ENCODE peak calls at places on chromosomes 13 and 19, in nine cellular contexts. G is heart left ventricle, O is psoas muscle, B is RWPE1, K is substantia nigra, E is left lung, T is fibroblast of lung, N is GM23338, C is heart right ventricle. X is an unnamed sample.
A peak's percentile ranks its signal among the peaks of the same experiment; 100 is the strongest.

GRCh38 chr13:59016250-59016649 is 1147.5 kb downstream of the DIAPH3 start:
- DNase-seq in G (no peak), O (no peak), B (no peak), K (no peak), E (no peak), T (no peak), N (no peak), C (no peak), X (no peak)

GRCh38 chr19:12055784-12056183 is 3.0 kb upstream of the ZNF878 start:
- DNase-seq in G (no peak), O (no peak), B (no peak), K (no peak), E (no peak), T (no peak), N (no peak), C (no peak), X (no peak)

GRCh38 chr13:72652681-72653080 is 74.7 kb downstream of the MZT1 start:
- DNase-seq in G (no peak), O (no peak), B (no peak), K (no peak), E (no peak), T (no peak), N (no peak), C (no peak), X (peak; percentile 56)

GRCh38 chr19:45637890-45638667 is 1.1 kb downstream of the EML2 start:
- DNase-seq in G (no peak), O (no peak), B (peak; percentile 49), K (no peak), E (no peak), T (peak; percentile 47), N (peak; percentile 63), C (no peak), X (peak; percentile 39)

GRCh38 chr19:41872775-41873647 is 4.1 kb upstream of the CD79A start:
- DNase-seq in G (peak; percentile 84), O (peak; percentile 42), B (peak; percentile 66), K (peak; percentile 26), E (peak; percentile 78), T (peak; percentile 58), N (peak; percentile 96), C (peak; percentile 47), X (peak; percentile 73)

GRCh38 chr19:44072543-44073401 is 813 bp downstream of the ZNF284 start:
- DNase-seq in G (no peak), O (no peak), B (peak; percentile 5), K (no peak), E (no peak), T (no peak), N (peak; percentile 2), C (no peak), X (peak; percentile 21)

GRCh38 chr19:7199613-7200533 is 94.3 kb downstream of the INSR start:
- DNase-seq in G (no peak), O (no peak), B (no peak), K (no peak), E (no peak), T (no peak), N (no peak), C (no peak), X (no peak)

GRCh38 chr13:101875717-101876393 is 423.4 kb downstream of the ITGBL1 start:
- DNase-seq in G (no peak), O (no peak), B (peak; percentile 64), K (no peak), E (no peak), T (peak; percentile 77), N (no peak), C (no peak), X (peak; percentile 32)

GRCh38 chr13:53064721-53065120 is 36.1 kb downstream of the OLFM4 start:
- DNase-seq in G (no peak), O (no peak), B (no peak), K (no peak), E (no peak), T (no peak), N (no peak), C (peak; percentile 15), X (no peak)

GRCh38 chr13:28131646-28132045 is 6.7 kb upstream of the PAN3 start:
- DNase-seq in G (no peak), O (no peak), B (no peak), K (no peak), E (no peak), T (no peak), N (no peak), C (no peak), X (no peak)

GRCh38 chr13:64311948-64312347 is 2896.3 kb upstream of the PCDH20 start:
- DNase-seq in G (no peak), O (no peak), B (no peak), K (no peak), E (no peak), T (no peak), N (no peak), C (no peak), X (no peak)

DNA sequence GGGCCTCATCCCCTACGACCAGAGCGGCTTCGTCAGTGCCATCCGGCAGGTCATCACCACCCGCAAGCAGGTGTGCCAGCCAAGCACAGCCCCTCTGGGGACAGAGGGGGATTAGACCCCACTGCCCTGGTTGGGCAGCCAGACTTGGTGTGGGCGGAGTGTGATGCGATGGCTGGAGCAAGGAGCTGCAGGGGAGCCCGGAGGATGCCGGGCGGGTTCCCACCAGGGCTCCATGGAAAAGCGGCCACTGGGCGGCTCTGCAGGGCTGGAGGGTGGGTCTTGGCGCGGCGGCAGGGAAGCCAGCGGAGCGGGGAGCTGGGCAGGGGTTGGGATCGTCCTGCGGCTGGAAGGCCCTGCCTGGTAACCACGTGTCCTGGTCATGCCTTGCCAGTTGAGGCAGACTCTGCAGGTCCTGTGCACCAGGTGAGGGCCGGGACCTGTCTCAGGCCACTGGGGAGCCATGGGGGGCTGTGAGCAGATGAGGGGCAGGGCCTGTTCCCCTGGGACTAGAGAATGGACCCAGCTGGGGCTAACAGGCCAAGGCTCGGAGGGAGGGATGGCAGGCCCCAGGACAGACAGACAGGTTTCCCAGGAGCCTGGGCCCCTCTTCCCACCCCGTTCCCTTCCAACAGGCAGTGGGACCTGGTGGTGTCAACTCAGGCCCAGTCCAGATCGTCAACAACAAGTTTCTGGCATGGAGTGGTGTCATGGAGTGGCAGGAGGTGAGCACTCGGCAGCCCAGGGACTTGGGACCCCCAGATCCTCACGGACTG is 6.3 kb downstream of the PTOV1 start:
- DNase-seq in G (no peak), O (no peak), B (no peak), K (no peak), E (no peak), T (no peak), N (no peak), C (no peak), X (no peak)
- H3K27ac ChIP-seq in G (no peak overlapping the region), O (no peak overlapping the region), B (peak overlapping the region; percentile 71), K (peak overlapping the region; percentile 73), E (no peak overlapping the region), T (no peak overlapping the region), N (peak overlapping the region; percentile 6), C (no peak overlapping the region), X (no peak overlapping the region)

GRCh38 chr19:19050104-19050503 is 13.7 kb upstream of the SLC25A42 start:
- DNase-seq in G (no peak), O (no peak), B (no peak), K (no peak), E (no peak), T (no peak), N (no peak), C (no peak), X (no peak)

GRCh38 chr19:19053508-19054314 is 10.1 kb upstream of the SLC25A42 start:
- DNase-seq in G (peak; percentile 84), O (peak; percentile 78), B (no peak), K (peak; percentile 33), E (no peak), T (peak; percentile 63), N (peak; percentile 89), C (peak; percentile 50), X (no peak)

GRCh38 chr19:19051478-19052213 is 12.1 kb upstream of the SLC25A42 start:
- DNase-seq in G (no peak), O (no peak), B (no peak), K (no peak), E (no peak), T (no peak), N (peak; percentile 11), C (no peak), X (no peak)

GRCh38 chr19:19049406-19049805 is 14.4 kb upstream of the SLC25A42 start:
- DNase-seq in G (no peak), O (no peak), B (no peak), K (no peak), E (no peak), T (peak; percentile 28), N (no peak), C (no peak), X (no peak)

GRCh38 chr19:19050731-19051130 is 13.1 kb upstream of the SLC25A42 start:
- DNase-seq in G (no peak), O (no peak), B (no peak), K (no peak), E (no peak), T (no peak), N (no peak), C (no peak), X (peak; percentile 60)
- H3K27ac ChIP-seq in G (no peak overlapping the region), O (no peak overlapping the region), B (no peak overlapping the region), K (no peak overlapping the region), E (no peak overlapping the region), T (no peak overlapping the region), N (no peak overlapping the region), C (no peak overlapping the region), X (no peak overlapping the region)

GRCh38 chr19:48715276-48715675 is 4.2 kb downstream of the MAMSTR start:
- DNase-seq in G (no peak), O (no peak), B (no peak), K (no peak), E (no peak), T (no peak), N (no peak), C (peak; percentile 32), X (no peak)
- H3K27ac ChIP-seq in G (peak overlapping the region; percentile 87), O (peak overlapping the region; percentile 91), B (peak overlapping the region; percentile 91), K (peak overlapping the region; percentile 10), E (no peak overlapping the region), T (no peak overlapping the region), N (no peak overlapping the region), C (peak overlapping the region; percentile 89), X (no peak overlapping the region)

DNA sequence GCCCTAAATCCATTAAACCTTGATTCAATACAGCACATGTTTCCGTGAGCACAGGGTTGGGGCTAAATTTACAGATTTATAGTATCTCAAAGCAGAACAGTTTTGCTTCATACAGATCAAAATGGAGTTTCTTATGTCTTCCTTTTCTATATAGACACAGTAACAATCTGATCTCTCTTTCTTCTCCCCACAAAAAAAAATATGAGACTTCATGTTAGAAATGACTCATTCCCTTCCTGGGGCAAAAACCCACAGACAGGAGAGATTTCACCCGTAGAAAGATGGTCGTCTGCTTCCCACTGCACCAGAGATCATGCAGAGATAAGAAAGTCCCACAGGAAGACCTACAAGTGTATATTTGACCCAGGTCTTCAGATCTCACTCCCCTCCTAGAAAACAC is 7.7 kb upstream of the ZNF611 start:
- DNase-seq in G (no peak), O (no peak), B (no peak), K (no peak), E (no peak), T (no peak), N (no peak), C (no peak), X (no peak)
- H3K27ac ChIP-seq in G (no peak overlapping the region), O (no peak overlapping the region), B (no peak overlapping the region), K (no peak overlapping the region), E (no peak overlapping the region), T (no peak overlapping the region), N (no peak overlapping the region), C (no peak overlapping the region), X (no peak overlapping the region)

GRCh38 chr13:112657850-112658445 is 31.9 kb upstream of the ATP11A start:
- DNase-seq in G (no peak), O (no peak), B (peak; percentile 73), K (no peak), E (no peak), T (peak; percentile 28), N (no peak), C (no peak), X (peak; percentile 81)
- H3K27ac ChIP-seq in G (no peak overlapping the region), O (no peak overlapping the region), B (no peak overlapping the region), K (no peak overlapping the region), E (no peak overlapping the region), T (no peak overlapping the region), N (no peak overlapping the region), C (no peak overlapping the region), X (peak overlapping the region; percentile 55)

GRCh38 chr19:49447485-49448431 is 3.9 kb downstream of the PIH1D1 start:
- DNase-seq in G (no peak), O (peak; percentile 60), B (no peak), K (peak; percentile 22), E (no peak), T (no peak), N (peak; percentile 97), C (no peak), X (no peak)
- H3K27ac ChIP-seq in G (no peak overlapping the region), O (no peak overlapping the region), B (peak overlapping the region; percentile 49), K (no peak overlapping the region), E (no peak overlapping the region), T (no peak overlapping the region), N (no peak overlapping the region), C (no peak overlapping the region), X (no peak overlapping the region)

X was measured in foreskin keratinocyte.